ENCODE peak calls at places on chromosomes 6 and 20, in five cellular contexts. O, M, C, Y and I are unnamed samples.

GRCh38 chr6:133587841-133588240 is 301.1 kb upstream of the TCF21 start:
- DNase-seq in C (no peak), O (no peak), M (no peak), Y (no peak), I (no peak)

GRCh38 chr6:56040875-56041274 is 165.5 kb upstream of the BMP5 start:
- DNase-seq in M (no peak), C (no peak), Y (no peak), O (no peak), I (no peak)

GRCh38 chr6:139372326-139373153 is 1.9 kb downstream of the CITED2 start:
- DNase-seq in M (no peak), O (no peak), C (no peak), Y (no peak), I (no peak)

GRCh38 chr6:133173276-133173675 is 67.9 kb upstream of the EYA4 start:
- DNase-seq in O (no peak), M (no peak), C (no peak), Y (no peak), I (no peak)

GRCh38 chr6:134073156-134073555 is 20.7 kb upstream of the SLC2A12 start:
- DNase-seq in Y (no peak), C (no peak), O (no peak), M (no peak), I (no peak)

GRCh38 chr6:142940487-142940886 is 4.5 kb downstream of the HIVEP2 start:
- DNase-seq in Y (no peak), M (no peak), C (no peak), O (no peak), I (no peak)

GRCh38 chr6:15176816-15177215 is 69.1 kb upstream of the JARID2 start:
- DNase-seq in M (no peak), C (no peak), O (no peak), Y (no peak), I (no peak)

GRCh38 chr20:19886666-19887288 is 128.7 kb downstream of the RIN2 start:
- DNase-seq in M (no peak), C (no peak), O (no peak), Y (no peak), I (no peak)

GRCh38 chr20:7736336-7736735 is 203.9 kb downstream of the HAO1 start:
- DNase-seq in Y (no peak), M (no peak), O (no peak), C (no peak), I (no peak)

GRCh38 chr20:31818376-31818908 is 714 bp upstream of the MYLK2 start:
- DNase-seq in O (no peak), C (no peak), Y (no peak), M (no peak), I (no peak)

GRCh38 chr6:13664703-13665352 is 46.8 kb downstream of the RANBP9 start:
- DNase-seq in Y (no peak), M (no peak), O (no peak), C (no peak), I (no peak)

GRCh38 chr6:81788748-81789147 is 36.3 kb upstream of the TENT5A start:
- DNase-seq in O (peak; percentile 34), C (no peak), Y (no peak), M (no peak), I (no peak)

GRCh38 chr20:14336667-14337066 is 745 bp downstream of the FLRT3 start:
- DNase-seq in O (no peak), C (no peak), Y (no peak), M (no peak), I (no peak)

GRCh38 chr6:87553159-87553765 is 36.5 kb downstream of the RARS2 start:
- DNase-seq in C (no peak), O (no peak), M (no peak), Y (no peak), I (no peak)

GRCh38 chr6:107991061-107991460 is 33.1 kb upstream of the SEC63 start:
- DNase-seq in C (no peak), Y (no peak), O (no peak), M (no peak), I (no peak)

GRCh38 chr6:9250852-9251251 is 815.5 kb upstream of the SLC35B3 start:
- DNase-seq in C (no peak), M (peak; percentile 68), Y (no peak), O (no peak), I (no peak)

GRCh38 chr6:75563032-75563431 is 38.6 kb upstream of the SENP6 start:
- DNase-seq in C (no peak), O (no peak), M (peak; percentile 67), Y (no peak), I (no peak)

GRCh38 chr20:37673429-37673828 is 20.4 kb upstream of the CTNNBL1 start:
- DNase-seq in M (no peak), Y (no peak), C (no peak), O (no peak), I (no peak)

GRCh38 chr20:39985276-39985675 is 703.8 kb downstream of the MAFB start:
- DNase-seq in M (no peak), O (no peak), C (no peak), Y (no peak), I (no peak)

GRCh38 chr6:21601932-21602390 is 8.4 kb downstream of the SOX4 start:
- DNase-seq in O (no peak), Y (no peak), C (no peak), M (peak; percentile 74), I (no peak)

GRCh38 chr6:86581833-86582232 is 355.5 kb upstream of the HTR1E start:
- DNase-seq in M (no peak), Y (no peak), C (no peak), O (no peak), I (no peak)

GRCh38 chr20:52747736-52748135 is 224.4 kb upstream of the TSHZ2 start:
- DNase-seq in C (no peak), M (peak; percentile 53), Y (no peak), O (no peak), I (no peak)

GRCh38 chr6:166282394-166283032 is 25.7 kb downstream of the PRR18 start:
- DNase-seq in M (no peak), Y (no peak), C (no peak), O (no peak), I (no peak)

GRCh38 chr6:149783551-149783950 is 34.0 kb downstream of the PCMT1 start:
- DNase-seq in M (no peak), Y (no peak), C (no peak), O (no peak), I (no peak)

DNA sequence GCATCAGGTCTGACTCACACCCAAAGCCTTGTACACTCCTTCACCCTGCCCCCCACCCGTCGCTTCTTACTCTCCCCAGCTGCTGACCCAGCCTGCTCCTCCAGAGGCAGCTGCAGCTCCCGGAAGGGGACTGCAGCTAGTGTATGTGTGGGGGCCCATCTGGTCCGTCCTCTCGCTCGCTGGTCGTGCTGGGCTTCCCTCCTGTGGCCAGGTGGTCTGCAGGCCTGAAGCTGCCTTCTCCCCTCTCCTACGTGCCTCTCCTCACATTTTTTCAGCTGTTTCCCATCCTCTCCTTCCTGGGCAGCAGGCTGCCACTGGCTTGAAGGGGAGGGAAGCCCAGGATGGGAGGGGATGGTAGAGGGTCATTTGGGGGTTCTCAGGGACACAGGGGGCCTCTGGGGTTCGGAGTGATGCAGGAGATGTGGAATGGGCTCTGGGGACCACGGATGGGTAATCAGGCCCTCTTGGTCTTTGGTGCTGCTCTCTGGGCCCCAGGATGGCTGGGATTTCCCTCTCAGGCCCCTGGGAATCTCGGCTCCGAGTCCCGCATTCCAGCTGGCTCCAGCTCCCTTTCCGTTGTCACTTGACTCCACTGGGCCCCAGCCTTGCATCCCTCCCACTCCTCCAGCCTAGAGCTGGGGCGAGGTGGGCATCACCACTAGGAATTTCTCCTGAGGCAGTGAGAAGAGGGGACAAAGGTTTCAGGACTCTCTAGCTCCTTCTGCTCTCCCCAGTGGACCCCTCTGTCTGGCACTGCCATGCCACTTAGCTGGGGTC is 2.1 kb upstream of the DDR1 start:
- DNase-seq in Y (no peak), O (peak; percentile 21), C (no peak), M (peak; percentile 55), I (no peak)
- H3K4me1 ChIP-seq in Y (peaks cover 46% of the 10 kb centered on the region), O (peaks cover 50% of the 10 kb centered on the region), C (peaks cover 21% of the 10 kb centered on the region), M (peaks cover 9% of the 10 kb centered on the region), I (peaks cover 53% of the 10 kb centered on the region)

GRCh38 chr20:47815416-47815806 is 30.1 kb upstream of the SULF2 start:
- DNase-seq in M (no peak), C (no peak), Y (no peak), O (no peak), I (no peak)

GRCh38 chr20:47814632-47815415 is 29.5 kb upstream of the SULF2 start:
- DNase-seq in Y (no peak), C (no peak), O (no peak), M (no peak), I (no peak)

GRCh38 chr20:47816487-47817451 is 31.5 kb upstream of the SULF2 start:
- DNase-seq in O (no peak), M (no peak), Y (no peak), C (no peak), I (no peak)

GRCh38 chr20:47817573-47817972 is 32.3 kb upstream of the SULF2 start:
- DNase-seq in Y (no peak), C (no peak), M (no peak), O (no peak), I (no peak)

GRCh38 chr20:47815866-47816265 is 30.6 kb upstream of the SULF2 start:
- DNase-seq in O (no peak), M (no peak), Y (no peak), C (no peak), I (no peak)
- H3K27ac ChIP-seq in O (no peak overlapping the region), M (no peak overlapping the region), Y (no peak overlapping the region), C (no peak overlapping the region), I (no peak overlapping the region)

GRCh38 chr6:42375905-42376304 is 75.8 kb downstream of the TRERF1 start:
- DNase-seq in M (no peak), O (no peak), C (no peak), Y (no peak), I (no peak)
- H3K4me1 ChIP-seq in M (no peaks in the 10 kb centered on the region), O (peaks cover 11% of the 10 kb centered on the region), C (no peaks in the 10 kb centered on the region), Y (peaks cover 27% of the 10 kb centered on the region), I (no peaks in the 10 kb centered on the region)

GRCh38 chr6:84512396-84512795 is 252.0 kb downstream of the TBX18 start:
- DNase-seq in O (no peak), Y (no peak), C (no peak), M (no peak), I (no peak)

GRCh38 chr6:84516151-84516550 is 248.2 kb downstream of the TBX18 start:
- DNase-seq in Y (no peak), M (no peak), C (no peak), O (no peak), I (no peak)

GRCh38 chr6:84511929-84512328 is 252.5 kb downstream of the TBX18 start:
- DNase-seq in C (no peak), O (no peak), M (no peak), Y (no peak), I (no peak)

GRCh38 chr6:84515082-84515481 is 249.3 kb downstream of the TBX18 start:
- DNase-seq in M (no peak), C (no peak), O (no peak), Y (no peak), I (no peak)

DNA sequence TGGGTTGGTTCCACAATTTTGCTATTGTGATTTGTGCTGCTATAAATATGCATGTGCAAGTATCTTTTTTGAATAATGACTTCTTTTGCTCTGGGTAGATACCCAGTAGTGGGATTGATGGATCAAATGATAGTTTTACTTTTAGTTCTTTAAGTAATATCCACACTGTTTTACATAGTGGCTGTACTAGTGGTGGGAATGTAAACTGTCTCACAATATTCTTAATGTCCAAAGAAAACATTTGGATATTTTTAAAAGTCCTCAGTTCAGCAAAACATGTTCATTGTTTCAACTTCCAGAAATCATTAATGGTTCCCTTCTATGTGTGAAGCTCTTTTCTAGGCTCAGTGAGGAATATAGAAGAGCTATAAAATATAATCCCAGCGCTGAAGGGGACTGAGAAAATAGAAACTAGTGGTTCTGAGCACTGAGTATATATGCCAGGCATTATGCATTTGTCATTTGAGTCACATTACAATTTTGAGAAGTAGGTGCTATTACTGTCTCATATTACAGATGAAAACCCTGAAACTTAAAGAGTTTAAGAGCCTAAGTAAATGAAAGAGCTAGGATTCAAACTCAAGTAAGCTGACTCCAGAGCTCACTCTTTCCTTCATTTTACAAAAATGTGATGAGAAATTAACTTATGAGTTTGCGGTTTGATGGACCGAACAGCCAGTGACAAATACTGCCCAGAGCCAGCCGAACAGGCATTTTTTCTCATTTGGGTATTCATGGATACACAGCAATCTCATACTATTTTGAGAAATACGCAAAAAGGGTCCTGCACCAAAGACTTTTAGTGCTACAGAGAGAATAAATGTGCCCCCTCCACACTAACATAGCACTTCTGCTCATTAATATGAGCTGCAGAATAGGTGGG is 250.1 kb downstream of the TBX18 start:
- DNase-seq in Y (no peak), C (no peak), M (no peak), O (no peak), I (no peak)
- H3K27ac ChIP-seq in Y (no peak overlapping the region), C (peak overlapping the region; percentile 56), M (no peak overlapping the region), O (no peak overlapping the region), I (no peak overlapping the region)